ENCODE peak calls at places on chromosomes 12 and 14, in seven cellular contexts. One of them, this sample, is unnamed.

GRCh38 chr14:59161571-59162175 is 26.8 kb upstream of the DAAM1 start:
- DNase-seq in A673: peak; percentile 14
- DNase-seq in SW 1271: no peak
- DNase-seq in stimulated activated CD4-positive, alpha-beta T cell treated with anti-CD3 and anti-CD28 coated beads, TNF-alpha, amount 100 ng/mL, for 24 hours: no peak
- DNase-seq in activated T-cell treated with anti-CD3 and anti-CD28 coated beads for 24 hours: no peak
- DNase-seq in mesendoderm: peak; percentile 48
- DNase-seq in fibroblast of lung: peak; percentile 91
- DNase-seq in this sample: peak; percentile 67

GRCh38 chr14:101369916-101370592 is 191.2 kb upstream of the DIO3 start:
- DNase-seq in A673: no peak
- DNase-seq in SW 1271: no peak
- DNase-seq in stimulated activated CD4-positive, alpha-beta T cell treated with anti-CD3 and anti-CD28 coated beads, TNF-alpha, amount 100 ng/mL, for 24 hours: no peak
- DNase-seq in activated T-cell treated with anti-CD3 and anti-CD28 coated beads for 24 hours: no peak
- DNase-seq in mesendoderm: no peak
- DNase-seq in fibroblast of lung: peak; percentile 3
- DNase-seq in this sample: no peak

GRCh38 chr12:100360450-100360849 is 3.6 kb downstream of the SLC17A8 start:
- DNase-seq in A673: no peak
- DNase-seq in SW 1271: no peak
- DNase-seq in stimulated activated CD4-positive, alpha-beta T cell treated with anti-CD3 and anti-CD28 coated beads, TNF-alpha, amount 100 ng/mL, for 24 hours: no peak
- DNase-seq in activated T-cell treated with anti-CD3 and anti-CD28 coated beads for 24 hours: no peak
- DNase-seq in mesendoderm: no peak
- DNase-seq in fibroblast of lung: no peak
- DNase-seq in this sample: no peak

GRCh38 chr12:34292736-34293625 is 270.7 kb downstream of the ALG10 start:
- DNase-seq in A673: no peak
- DNase-seq in SW 1271: peak; percentile 14
- DNase-seq in stimulated activated CD4-positive, alpha-beta T cell treated with anti-CD3 and anti-CD28 coated beads, TNF-alpha, amount 100 ng/mL, for 24 hours: no peak
- DNase-seq in activated T-cell treated with anti-CD3 and anti-CD28 coated beads for 24 hours: no peak
- DNase-seq in mesendoderm: no peak
- DNase-seq in fibroblast of lung: no peak
- DNase-seq in this sample: no peak

GRCh38 chr12:52230364-52231281 is 2.4 kb upstream of the KRT7 start:
- DNase-seq in A673: no peak
- DNase-seq in SW 1271: peak; percentile 84
- DNase-seq in stimulated activated CD4-positive, alpha-beta T cell treated with anti-CD3 and anti-CD28 coated beads, TNF-alpha, amount 100 ng/mL, for 24 hours: no peak
- DNase-seq in activated T-cell treated with anti-CD3 and anti-CD28 coated beads for 24 hours: no peak
- DNase-seq in mesendoderm: peak; percentile 50
- DNase-seq in fibroblast of lung: peak; percentile 72
- DNase-seq in this sample: no peak

GRCh38 chr12:77402726-77403125 is 337.4 kb upstream of the E2F7 start:
- DNase-seq in A673: peak; percentile 49
- DNase-seq in SW 1271: no peak
- DNase-seq in stimulated activated CD4-positive, alpha-beta T cell treated with anti-CD3 and anti-CD28 coated beads, TNF-alpha, amount 100 ng/mL, for 24 hours: no peak
- DNase-seq in activated T-cell treated with anti-CD3 and anti-CD28 coated beads for 24 hours: no peak
- DNase-seq in mesendoderm: no peak
- DNase-seq in fibroblast of lung: peak; percentile 35
- DNase-seq in this sample: peak; percentile 82

GRCh38 chr12:62113366-62114011 is 146.7 kb upstream of the USP15 start:
- DNase-seq in A673: no peak
- DNase-seq in SW 1271: no peak
- DNase-seq in stimulated activated CD4-positive, alpha-beta T cell treated with anti-CD3 and anti-CD28 coated beads, TNF-alpha, amount 100 ng/mL, for 24 hours: no peak
- DNase-seq in activated T-cell treated with anti-CD3 and anti-CD28 coated beads for 24 hours: no peak
- DNase-seq in mesendoderm: peak; percentile 38
- DNase-seq in fibroblast of lung: no peak
- DNase-seq in this sample: no peak

GRCh38 chr12:106018286-106018685 is 120.5 kb downstream of the NUAK1 start:
- DNase-seq in A673: peak; percentile 8
- DNase-seq in SW 1271: no peak
- DNase-seq in stimulated activated CD4-positive, alpha-beta T cell treated with anti-CD3 and anti-CD28 coated beads, TNF-alpha, amount 100 ng/mL, for 24 hours: no peak
- DNase-seq in activated T-cell treated with anti-CD3 and anti-CD28 coated beads for 24 hours: no peak
- DNase-seq in mesendoderm: peak; percentile 28
- DNase-seq in fibroblast of lung: no peak
- DNase-seq in this sample: no peak

GRCh38 chr12:90499793-90500192 is 455.2 kb downstream of the CCER1 start:
- DNase-seq in A673: no peak
- DNase-seq in SW 1271: no peak
- DNase-seq in stimulated activated CD4-positive, alpha-beta T cell treated with anti-CD3 and anti-CD28 coated beads, TNF-alpha, amount 100 ng/mL, for 24 hours: no peak
- DNase-seq in activated T-cell treated with anti-CD3 and anti-CD28 coated beads for 24 hours: no peak
- DNase-seq in mesendoderm: no peak
- DNase-seq in fibroblast of lung: no peak
- DNase-seq in this sample: peak; percentile 19

GRCh38 chr14:23057757-23058653 is 685 bp upstream of the CDH24 start:
- DNase-seq in A673: peak; percentile 93
- DNase-seq in SW 1271: no peak
- DNase-seq in stimulated activated CD4-positive, alpha-beta T cell treated with anti-CD3 and anti-CD28 coated beads, TNF-alpha, amount 100 ng/mL, for 24 hours: peak; percentile 75
- DNase-seq in activated T-cell treated with anti-CD3 and anti-CD28 coated beads for 24 hours: peak; percentile 79
- DNase-seq in mesendoderm: peak; percentile 95
- DNase-seq in fibroblast of lung: peak; percentile 81
- DNase-seq in this sample: no peak

GRCh38 chr14:104935026-104935650 is 10.5 kb downstream of the PLD4 start:
- DNase-seq in A673: no peak
- DNase-seq in SW 1271: no peak
- DNase-seq in stimulated activated CD4-positive, alpha-beta T cell treated with anti-CD3 and anti-CD28 coated beads, TNF-alpha, amount 100 ng/mL, for 24 hours: no peak
- DNase-seq in activated T-cell treated with anti-CD3 and anti-CD28 coated beads for 24 hours: no peak
- DNase-seq in mesendoderm: no peak
- DNase-seq in fibroblast of lung: no peak
- DNase-seq in this sample: peak; percentile 23

This sample was measured in NCI-H69.